ENCODE peak calls at places on chromosome 15, in five cellular contexts. Z, E, K, O and N are unnamed samples.

GRCh38 chr15:42057744-42058646 is 36.4 kb downstream of the PLA2G4D start:
- DNase-seq in Z (no peak), E (no peak), K (no peak), O (no peak), N (no peak)

GRCh38 chr15:70791248-70791647 is 27.9 kb upstream of the UACA start:
- DNase-seq in Z (no peak), E (no peak), K (no peak), O (no peak), N (no peak)

GRCh38 chr15:92463826-92464225 is 70.1 kb downstream of the ST8SIA2 start:
- DNase-seq in Z (no peak), E (no peak), K (no peak), O (no peak), N (no peak)

GRCh38 chr15:35286721-35287120 is 201.6 kb upstream of the NANOGP8 start:
- DNase-seq in Z (no peak), E (no peak), K (no peak), O (no peak), N (no peak)

GRCh38 chr15:62412634-62413033 is 247.5 kb upstream of the C2CD4B start:
- DNase-seq in Z (no peak), E (no peak), K (no peak), O (no peak), N (no peak)

GRCh38 chr15:52114656-52115055 is 2.1 kb upstream of the BCL2L10 start:
- DNase-seq in Z (no peak), E (no peak), K (no peak), O (peak), N (peak)

GRCh38 chr15:92647467-92648163 is 8.0 kb downstream of the FAM174B start:
- DNase-seq in Z (no peak), E (no peak), K (no peak), O (no peak), N (no peak)

GRCh38 chr15:73928241-73928579 is 1.9 kb downstream of the LOXL1 start:
- DNase-seq in Z (no peak), E (no peak), K (no peak), O (no peak), N (no peak)

GRCh38 chr15:90872481-90873184 is 4.2 kb downstream of the FURIN start:
- DNase-seq in Z (no peak), E (no peak), K (no peak), O (no peak), N (no peak)

GRCh38 chr15:69055251-69055650 is 40.8 kb downstream of the NOX5 start:
- DNase-seq in Z (no peak), E (no peak), K (no peak), O (no peak), N (no peak)

GRCh38 chr15:41487376-41487775 is 6.3 kb upstream of the ITPKA start:
- DNase-seq in Z (no peak), E (no peak), K (no peak), O (no peak), N (no peak)

GRCh38 chr15:49718234-49718633 is 97.4 kb downstream of the DTWD1 start:
- DNase-seq in Z (no peak), E (no peak), K (peak), O (no peak), N (no peak)

GRCh38 chr15:65095011-65095746 is 18.6 kb downstream of the KBTBD13 start:
- DNase-seq in Z (no peak), E (no peak), K (no peak), O (no peak), N (no peak)

GRCh38 chr15:77830041-77830440 is 197.3 kb upstream of the LINGO1 start:
- DNase-seq in Z (no peak), E (no peak), K (no peak), O (no peak), N (no peak)

GRCh38 chr15:37582852-37583251 is 351.6 kb upstream of the TMCO5A start:
- DNase-seq in Z (no peak), E (no peak), K (no peak), O (no peak), N (no peak)

GRCh38 chr15:50496692-50497091 is 49.8 kb downstream of the USP50 start:
- DNase-seq in Z (no peak), E (no peak), K (no peak), O (no peak), N (no peak)

GRCh38 chr15:99386429-99386828 is 135.1 kb downstream of the LRRC28 start:
- DNase-seq in Z (no peak), E (no peak), K (no peak), O (no peak), N (no peak)

GRCh38 chr15:48285329-48286214 is 45.7 kb upstream of the DUT start:
- DNase-seq in Z (peak), E (peak), K (peak), O (peak), N (peak)

GRCh38 chr15:42691308-42691707 is 45.6 kb downstream of the CDAN1 start:
- DNase-seq in Z (no peak), E (no peak), K (no peak), O (no peak), N (no peak)

GRCh38 chr15:67481680-67482079 is 39.3 kb upstream of the C15orf61 start:
- DNase-seq in Z (no peak), E (no peak), K (no peak), O (no peak), N (no peak)

GRCh38 chr15:69305204-69305931 is 6.7 kb downstream of the PAQR5 start:
- DNase-seq in Z (peak), E (no peak), K (no peak), O (no peak), N (no peak)

GRCh38 chr15:66952756-66953522 is 112.5 kb upstream of the SMAD3 start:
- DNase-seq in Z (no peak), E (no peak), K (no peak), O (no peak), N (no peak)

GRCh38 chr15:71934446-71934845 is 124.1 kb downstream of the NR2E3 start:
- DNase-seq in Z (no peak), E (no peak), K (no peak), O (no peak), N (no peak)

GRCh38 chr15:41969851-41970431 is 2.4 kb downstream of the EHD4 start:
- DNase-seq in Z (no peak), E (no peak), K (no peak), O (no peak), N (no peak)

GRCh38 chr15:58040117-58040516 is 25.4 kb downstream of the ALDH1A2 start:
- DNase-seq in Z (no peak), E (no peak), K (no peak), O (no peak), N (no peak)

GRCh38 chr15:92797168-92798052 is 102.7 kb upstream of the CHD2 start:
- DNase-seq in Z (peak), E (peak), K (peak), O (no peak), N (peak)

GRCh38 chr15:75891895-75892294 is 11.8 kb upstream of the FBXO22 start:
- DNase-seq in Z (peak), E (no peak), K (no peak), O (no peak), N (no peak)

GRCh38 chr15:65072027-65072426 is 4.2 kb upstream of the RASL12 start:
- DNase-seq in Z (no peak), E (no peak), K (no peak), O (no peak), N (no peak)

GRCh38 chr15:41930221-41930866 is 36.5 kb upstream of the SPTBN5 start:
- DNase-seq in Z (peak), E (no peak), K (peak), O (no peak), N (no peak)

GRCh38 chr15:96294766-96295165 is 35.7 kb upstream of the NR2F2 start:
- DNase-seq in Z (no peak), E (no peak), K (no peak), O (no peak), N (no peak)

GRCh38 chr15:79832358-79832757 is 64.5 kb downstream of the MTHFS start:
- DNase-seq in Z (no peak), E (no peak), K (no peak), O (no peak), N (no peak)

GRCh38 chr15:60444289-60444912 is 34.5 kb downstream of the ICE2 start:
- DNase-seq in Z (no peak), E (no peak), K (peak), O (no peak), N (no peak)

GRCh38 chr15:90855139-90855538 is 13.2 kb upstream of the FURIN start:
- DNase-seq in Z (no peak), E (no peak), K (no peak), O (no peak), N (no peak)

GRCh38 chr15:68389936-68390790 is 41.8 kb downstream of the ITGA11 start:
- DNase-seq in Z (no peak), E (no peak), K (peak), O (no peak), N (no peak)

GRCh38 chr15:101501703-101502373 is 12.3 kb upstream of the PCSK6 start:
- DNase-seq in Z (no peak), E (no peak), K (peak), O (peak), N (peak)

GRCh38 chr15:69558138-69558409 is 105.5 kb downstream of the RPLP1 start:
- DNase-seq in Z (no peak), E (no peak), K (no peak), O (no peak), N (no peak)

GRCh38 chr15:98775498-98776230 is 127.3 kb downstream of the IGF1R start:
- DNase-seq in Z (no peak), E (no peak), K (no peak), O (no peak), N (no peak)